ENCODE peak calls at places on chromosomes 5 and 9, in seven cellular contexts. E is H9, D is HCT116, N is fibroblast of lung, C is IMR-90, B is PC-9, G is MM.1S. Q is an unnamed sample.

GRCh38 chr5:6766558-6767191 is 53.4 kb downstream of the TENT4A start:
- DNase-seq in E (no peak), D (peak; percentile 77), N (peak; percentile 65), C (peak; percentile 44), B (peak; percentile 100), G (no peak), Q (no peak)

GRCh38 chr5:129554134-129554904 is 94.2 kb downstream of the ADAMTS19 start:
- DNase-seq in E (no peak), D (no peak), N (peak; percentile 1), C (peak; percentile 11), B (no peak), G (no peak), Q (no peak)

GRCh38 chr5:177498013-177498847 is 826 bp upstream of the PDLIM7 start:
- DNase-seq in E (no peak), D (no peak), N (no peak), C (no peak), B (no peak), G (no peak), Q (no peak)

GRCh38 chr5:88680253-88681132 is 202.5 kb downstream of the MEF2C start:
- DNase-seq in E (peak; percentile 86), D (peak; percentile 24), N (peak; percentile 74), C (peak; percentile 14), B (peak; percentile 86), G (peak; percentile 84), Q (peak; percentile 91)

GRCh38 chr5:172868436-172868923 is 34.4 kb downstream of the ERGIC1 start:
- DNase-seq in E (no peak), D (peak; percentile 31), N (peak; percentile 77), C (peak; percentile 89), B (no peak), G (no peak), Q (no peak)

GRCh38 chr5:139648205-139649081 is at the start of gene CXXC5:
- DNase-seq in E (peak; percentile 85), D (no peak), N (peak; percentile 93), C (peak; percentile 83), B (peak; percentile 86), G (peak; percentile 88), Q (peak; percentile 81)

GRCh38 chr5:115855959-115856358 is 14.2 kb downstream of the AP3S1 start:
- DNase-seq in E (no peak), D (no peak), N (no peak), C (peak; percentile 24), B (no peak), G (no peak), Q (no peak)

GRCh38 chr5:38287124-38287523 is 28.8 kb downstream of the EGFLAM start:
- DNase-seq in E (no peak), D (no peak), N (no peak), C (no peak), B (no peak), G (no peak), Q (no peak)

GRCh38 chr9:96006296-96006890 is 130.9 kb downstream of the ERCC6L2 start:
- DNase-seq in E (no peak), D (no peak), N (no peak), C (no peak), B (no peak), G (no peak), Q (no peak)

GRCh38 chr5:96714450-96714849 is 52.3 kb downstream of the CAST start:
- DNase-seq in E (no peak), D (no peak), N (peak; percentile 15), C (no peak), B (no peak), G (no peak), Q (no peak)

GRCh38 chr5:126309860-126310259 is 113.3 kb upstream of the GRAMD2B start:
- DNase-seq in E (no peak), D (no peak), N (peak; percentile 61), C (no peak), B (no peak), G (no peak), Q (no peak)

GRCh38 chr5:146667633-146668032 is 151.6 kb upstream of the GPR151 start:
- DNase-seq in E (no peak), D (no peak), N (peak; percentile 89), C (peak; percentile 47), B (no peak), G (no peak), Q (no peak)

GRCh38 chr5:15574806-15575205 is 74.8 kb downstream of the FBXL7 start:
- DNase-seq in E (no peak), D (no peak), N (no peak), C (peak; percentile 7), B (no peak), G (no peak), Q (no peak)

GRCh38 chr9:2120926-2121689 is 106.0 kb downstream of the SMARCA2 start:
- DNase-seq in E (no peak), D (peak; percentile 7), N (peak; percentile 54), C (peak; percentile 56), B (peak; percentile 2), G (no peak), Q (no peak)

GRCh38 chr9:89522261-89522978 is 24.5 kb upstream of the SEMA4D start:
- DNase-seq in E (no peak), D (no peak), N (no peak), C (no peak), B (no peak), G (peak; percentile 93), Q (peak; percentile 90)

GRCh38 chr5:69167488-69167845 is 517 bp downstream of the CCNB1 start:
- DNase-seq in E (peak; percentile 31), D (no peak), N (no peak), C (no peak), B (no peak), G (peak; percentile 18), Q (no peak)

GRCh38 chr9:94980947-94981632 is 254.6 kb downstream of the AOPEP start:
- DNase-seq in E (peak; percentile 53), D (no peak), N (no peak), C (no peak), B (no peak), G (no peak), Q (no peak)

GRCh38 chr9:112226091-112226490 is 51.0 kb upstream of the SUSD1 start:
- DNase-seq in E (no peak), D (no peak), N (no peak), C (no peak), B (no peak), G (no peak), Q (no peak)

GRCh38 chr5:151684690-151685361 is 1.9 kb downstream of the SPARC start:
- DNase-seq in E (peak; percentile 91), D (no peak), N (peak; percentile 96), C (peak; percentile 97), B (peak; percentile 74), G (no peak), Q (peak; percentile 57)

GRCh38 chr5:116510525-116510924 is 64.1 kb downstream of the SEMA6A start:
- DNase-seq in E (no peak), D (no peak), N (peak; percentile 76), C (no peak), B (no peak), G (no peak), Q (no peak)

GRCh38 chr9:134215709-134216448 is 51.5 kb upstream of the RNU6ATAC start:
- DNase-seq in E (no peak), D (no peak), N (peak; percentile 11), C (peak; percentile 92), B (no peak), G (no peak), Q (no peak)

GRCh38 chr9:81455826-81456225 is 233.5 kb downstream of the TLE1 start:
- DNase-seq in E (no peak), D (no peak), N (peak; percentile 54), C (no peak), B (no peak), G (no peak), Q (no peak)

GRCh38 chr9:40913096-40913719 is 215.3 kb downstream of the FOXD4L6 start:
- DNase-seq in E (no peak), D (no peak), N (no peak), C (no peak), B (no peak), G (no peak), Q (no peak)

GRCh38 chr9:87160148-87161107 is 213.1 kb upstream of the GAS1 start:
- DNase-seq in E (no peak), D (no peak), N (no peak), C (no peak), B (no peak), G (no peak), Q (no peak)

GRCh38 chr9:120971938-120972337 is 45.3 kb upstream of the TRAF1 start:
- DNase-seq in E (no peak), D (no peak), N (no peak), C (no peak), B (no peak), G (peak; percentile 20), Q (no peak)

GRCh38 chr5:134435525-134435924 is 23.8 kb upstream of the CDKN2AIPNL start:
- DNase-seq in E (no peak), D (peak; percentile 45), N (peak; percentile 82), C (peak; percentile 92), B (peak; percentile 28), G (no peak), Q (no peak)

GRCh38 chr9:98357921-98358535 is 102.6 kb upstream of the TBC1D2 start:
- DNase-seq in E (no peak), D (no peak), N (peak; percentile 59), C (peak; percentile 77), B (no peak), G (no peak), Q (no peak)

GRCh38 chr9:79687131-79687447 is 115.3 kb downstream of the TLE4 start:
- DNase-seq in E (no peak), D (no peak), N (peak; percentile 34), C (no peak), B (no peak), G (no peak), Q (no peak)
- H4K20me1 ChIP-seq in E (no peaks in the 10 kb centered on the region), D (no peaks in the 10 kb centered on the region), N (no peaks in the 10 kb centered on the region), C (peaks cover 6% of the 10 kb centered on the region), B (no peaks in the 10 kb centered on the region), G (no peaks in the 10 kb centered on the region), Q (no peaks in the 10 kb centered on the region)

GRCh38 chr5:60036539-60036938 is 143.0 kb upstream of the PDE4D start:
- DNase-seq in E (no peak), D (no peak), N (no peak), C (no peak), B (no peak), G (no peak), Q (no peak)
- H3K27ac ChIP-seq in E (no peak overlapping the region), D (no peak overlapping the region), N (no peak overlapping the region), C (no peak overlapping the region), B (no peak overlapping the region), G (no peak overlapping the region), Q (no peak overlapping the region)

GRCh38 chr9:136219276-136219675 is 14.3 kb upstream of the LHX3 start:
- DNase-seq in E (no peak), D (no peak), N (peak; percentile 76), C (peak; percentile 58), B (no peak), G (no peak), Q (no peak)
- H4K20me1 ChIP-seq in E (no peaks in the 10 kb centered on the region), D (no peaks in the 10 kb centered on the region), N (no peaks in the 10 kb centered on the region), C (peaks cover 24% of the 10 kb centered on the region), B (peaks cover 25% of the 10 kb centered on the region), G (no peaks in the 10 kb centered on the region), Q (peaks cover 6% of the 10 kb centered on the region)

DNA sequence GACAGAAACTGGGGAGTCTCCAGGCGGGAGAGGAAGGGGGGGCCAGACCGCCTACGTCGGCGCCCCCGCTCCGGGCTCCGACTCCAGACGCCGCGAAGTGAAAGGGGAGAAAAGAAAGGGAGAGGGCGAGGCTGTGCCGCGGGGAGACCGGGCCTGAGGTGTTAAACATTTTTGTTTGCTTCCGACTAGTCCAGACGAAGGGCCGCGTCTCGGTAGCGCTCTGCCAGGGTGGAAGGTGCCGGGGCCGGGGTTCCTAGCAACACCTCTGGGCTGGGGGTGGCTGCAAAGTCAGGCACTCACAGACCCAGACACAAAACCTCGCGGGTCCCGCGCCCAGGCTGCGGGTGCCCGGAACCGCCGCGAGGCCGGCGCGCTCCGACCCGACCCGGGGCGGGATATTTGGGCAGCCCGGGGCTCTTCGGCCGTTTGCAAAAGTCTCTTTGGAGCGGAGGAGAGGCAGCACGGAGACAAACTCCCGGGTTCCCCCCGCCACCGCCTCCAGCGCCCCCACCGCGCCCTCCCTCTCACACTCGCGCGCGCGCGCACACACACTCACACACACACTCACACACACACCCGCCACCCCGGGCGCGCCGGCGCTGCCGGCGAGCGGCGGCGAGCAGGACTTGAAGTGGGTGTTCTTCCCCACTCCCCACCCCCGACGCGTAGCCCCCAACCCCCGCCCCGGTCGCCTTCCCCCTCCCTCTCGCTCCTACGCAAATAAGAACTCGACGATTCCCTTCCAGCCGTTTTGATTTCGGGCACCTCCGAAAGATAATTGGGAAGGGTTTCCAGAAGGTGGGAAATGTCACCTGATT is 564 bp upstream of the FST start:
- DNase-seq in E (peak; percentile 57), D (no peak), N (peak; percentile 55), C (peak; percentile 73), B (peak; percentile 37), G (peak; percentile 29), Q (no peak)
- H3K27ac ChIP-seq in E (no peak overlapping the region), D (no peak overlapping the region), N (peak overlapping the region; percentile 94), C (peak overlapping the region; percentile 94), B (no peak overlapping the region), G (no peak overlapping the region), Q (no peak overlapping the region)